ENCODE peak calls at places on chromosomes 4 and X, in five cellular contexts. X, R, M, K and N are unnamed samples.
A peak's percentile ranks its signal among the peaks of the same experiment; 100 is the strongest.

GRCh38 chr4:155745984-155746383 is 12.8 kb upstream of the GUCY1B1 start:
- DNase-seq in X (peak; percentile 75), R (no peak), M (peak; percentile 1), K (peak; percentile 27), N (peak; percentile 12)

GRCh38 chr4:11376571-11376970 is 52.1 kb downstream of the HS3ST1 start:
- DNase-seq in X (no peak), R (no peak), M (no peak), K (no peak), N (no peak)

GRCh38 chr4:6917445-6918241 is 8.0 kb downstream of the TBC1D14 start:
- DNase-seq in X (peak; percentile 26), R (no peak), M (no peak), K (peak; percentile 49), N (no peak)

GRCh38 chr4:17817027-17817426 is 6.2 kb downstream of the NCAPG start:
- DNase-seq in X (peak; percentile 87), R (peak; percentile 4), M (peak; percentile 31), K (peak; percentile 81), N (peak; percentile 70)

GRCh38 chr4:20317424-20317985 is 65.8 kb downstream of the SLIT2 start:
- DNase-seq in X (peak; percentile 30), R (no peak), M (no peak), K (no peak), N (no peak)

GRCh38 chr4:124199185-124199584 is 513.3 kb downstream of the ANKRD50 start:
- DNase-seq in X (no peak), R (no peak), M (no peak), K (no peak), N (no peak)

GRCh38 chr4:40736910-40737309 is 12.8 kb upstream of the NSUN7 start:
- DNase-seq in X (peak; percentile 72), R (peak; percentile 54), M (no peak), K (peak; percentile 47), N (peak; percentile 9)

GRCh38 chr4:113998026-113998425 is 18.6 kb upstream of the ARSJ start:
- DNase-seq in X (no peak), R (no peak), M (no peak), K (no peak), N (no peak)

GRCh38 chr4:157713342-157713741 is 459.5 kb downstream of the GASK1B start:
- DNase-seq in X (no peak), R (no peak), M (no peak), K (no peak), N (no peak)

GRCh38 chr4:5463936-5464650 is 244.3 kb downstream of the EVC2 start:
- DNase-seq in X (no peak), R (no peak), M (no peak), K (no peak), N (no peak)

GRCh38 chr4:84865600-84865999 is 100.9 kb downstream of the WDFY3 start:
- DNase-seq in X (no peak), R (no peak), M (no peak), K (no peak), N (no peak)

GRCh38 chr4:88660446-88661294 is 37.0 kb downstream of the NAP1L5 start:
- DNase-seq in X (peak; percentile 52), R (no peak), M (peak; percentile 9), K (peak; percentile 59), N (peak; percentile 66)

GRCh38 chr4:184310171-184310567 is 92.5 kb upstream of the ENPP6 start:
- DNase-seq in X (no peak), R (no peak), M (no peak), K (no peak), N (no peak)

GRCh38 chrX:85503258-85504158 is 124.0 kb upstream of the POF1B start:
- DNase-seq in X (no peak), R (peak; percentile 5), M (no peak), K (no peak), N (no peak)

GRCh38 chrX:52422884-52423283 is 54.1 kb downstream of the XAGE2 start:
- DNase-seq in X (peak; percentile 75), R (no peak), M (peak; percentile 12), K (peak; percentile 59), N (peak; percentile 52)

GRCh38 chrX:150203249-150203647 is 159.9 kb upstream of the MAMLD1 start:
- DNase-seq in X (no peak), R (no peak), M (no peak), K (no peak), N (no peak)

GRCh38 chr4:152643153-152644035 is 36.4 kb downstream of the TMEM154 start:
- DNase-seq in X (no peak), R (no peak), M (no peak), K (no peak), N (no peak)
- TF ChIP-seq CTCF in X (no peak), R (no peak), M (no peak), K (no peak), N (no peak)

GRCh38 chr4:176793060-176793605 is 411 bp upstream of the VEGFC start:
- DNase-seq in X (no peak), R (no peak), M (no peak), K (no peak), N (no peak)
- TF ChIP-seq CTCF in X (no peak), R (no peak), M (no peak), K (no peak), N (no peak)

GRCh38 chr4:170022211-170022610 is 4.0 kb downstream of the MFAP3L start:
- DNase-seq in X (no peak), R (no peak), M (no peak), K (no peak), N (no peak)

GRCh38 chr4:170030121-170030520 is 3.9 kb upstream of the MFAP3L start:
- DNase-seq in X (no peak), R (no peak), M (no peak), K (no peak), N (no peak)

GRCh38 chr4:170027181-170027829 is 1.1 kb upstream of the MFAP3L start:
- DNase-seq in X (peak; percentile 98), R (peak; percentile 93), M (peak; percentile 93), K (peak; percentile 98), N (peak; percentile 94)

GRCh38 chr4:170025523-170026252 is 507 bp downstream of the MFAP3L start:
- DNase-seq in X (peak; percentile 15), R (no peak), M (no peak), K (peak; percentile 23), N (no peak)

GRCh38 chr4:170026253-170026991 is at the start of gene MFAP3L:
- DNase-seq in X (peak; percentile 86), R (peak; percentile 81), M (peak; percentile 81), K (peak; percentile 89), N (peak; percentile 78)
- TF ChIP-seq CTCF in X (no peak), R (peak; percentile 19), M (no peak), K (no peak), N (no peak)

DNA sequence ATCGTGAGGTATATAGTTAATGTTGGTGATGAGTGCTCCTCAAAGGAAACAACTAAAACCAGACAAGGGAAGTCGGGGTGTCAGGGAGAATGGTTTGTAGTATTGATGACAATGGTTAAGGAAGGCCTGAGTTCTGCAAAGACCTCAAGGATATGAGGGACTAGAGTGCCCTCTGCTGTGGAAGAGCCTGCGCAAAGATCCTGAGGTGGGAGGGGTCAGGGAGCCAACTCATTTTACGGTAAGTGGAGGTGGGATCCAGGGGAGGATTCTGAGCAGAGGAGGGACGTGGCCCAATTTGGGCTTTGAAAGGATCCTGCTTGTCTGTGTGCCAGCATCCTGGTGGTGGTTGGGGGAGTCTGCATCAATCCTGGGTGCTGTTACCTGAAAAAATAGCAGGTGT is 11.3 kb downstream of the UBA1 start:
- DNase-seq in X (no peak), R (no peak), M (no peak), K (no peak), N (no peak)
- TF ChIP-seq CTCF in X (no peak), R (no peak), M (no peak), K (peak; percentile 13), N (no peak)

GRCh38 chr4:147843162-147843561 is 111.3 kb downstream of the ARHGAP10 start:
- DNase-seq in X (no peak), R (peak; percentile 73), M (no peak), K (no peak), N (no peak)
- TF ChIP-seq CTCF in X (no peak), R (no peak), M (peak; percentile 33), K (peak; percentile 3), N (peak; percentile 31)